ENCODE peak calls at places on chromosomes 7 and 10, in seven cellular contexts. J is MM.1S, C is Panc1, T is tibial nerve, D is AG04449, Q is tibial artery, Y is body of pancreas. N is an unnamed sample.
A peak's percentile ranks its signal among the peaks of the same experiment; 100 is the strongest.

GRCh38 chr7:117810642-117811512 is 62.4 kb downstream of the CTTNBP2 start:
- DNase-seq in Y (no peak), Q (no peak), C (no peak), T (no peak), D (no peak), J (no peak), N (no peak)

GRCh38 chr7:84700563-84701370 is 486.1 kb downstream of the SEMA3D start:
- DNase-seq in J (no peak), C (no peak), Y (no peak), D (no peak), Q (no peak), T (no peak), N (no peak)

GRCh38 chr10:103693070-103693811 is 162.1 kb downstream of the SH3PXD2A start:
- DNase-seq in J (peak; percentile 55), C (no peak), Y (no peak), T (no peak), D (no peak), Q (no peak), N (no peak)

GRCh38 chr10:119412244-119412750 is 130.2 kb downstream of the RGS10 start:
- DNase-seq in Y (peak; percentile 40), Q (peak; percentile 80), D (no peak), C (no peak), T (peak; percentile 68), J (no peak), N (no peak)

GRCh38 chr7:47580811-47581331 is 1.0 kb downstream of the TNS3 start:
- DNase-seq in Y (no peak), D (no peak), J (peak; percentile 37), T (no peak), Q (no peak), C (no peak), N (no peak)

GRCh38 chr7:132084776-132085388 is 491.4 kb downstream of the PLXNA4 start:
- DNase-seq in D (no peak), J (no peak), C (no peak), T (no peak), Y (no peak), Q (no peak), N (no peak)

GRCh38 chr7:146115665-146116451 is 743 bp upstream of the CNTNAP2 start:
- DNase-seq in C (no peak), Q (no peak), J (peak; percentile 89), Y (peak; percentile 17), T (no peak), D (no peak), N (no peak)

GRCh38 chr7:151298765-151299164 is 42.8 kb upstream of the NUB1 start:
- DNase-seq in D (no peak), Y (no peak), T (no peak), C (no peak), Q (no peak), J (no peak), N (no peak)

GRCh38 chr10:101011517-101012423 is 12.2 kb downstream of the LZTS2 start:
- DNase-seq in D (no peak), T (no peak), Y (no peak), J (no peak), Q (no peak), C (no peak), N (no peak)

GRCh38 chr10:86252573-86252972 is 114.0 kb downstream of the GRID1 start:
- DNase-seq in Y (no peak), J (no peak), D (no peak), Q (no peak), T (no peak), C (no peak), N (no peak)

GRCh38 chr10:30583778-30584415 is 45.7 kb downstream of the LYZL2 start:
- DNase-seq in Y (peak; percentile 81), T (peak; percentile 22), J (peak; percentile 80), Q (peak; percentile 70), C (no peak), D (no peak), N (peak; percentile 36)

GRCh38 chr10:114518401-114519305 is 114.4 kb upstream of the AFAP1L2 start:
- DNase-seq in Q (no peak), T (no peak), Y (no peak), D (no peak), J (no peak), C (peak; percentile 73), N (no peak)

GRCh38 chr10:771647-772046 is 82.2 kb upstream of the DIP2C start:
- DNase-seq in J (no peak), T (no peak), D (no peak), Y (no peak), C (no peak), Q (no peak), N (no peak)

GRCh38 chr10:76576276-76576962 is 1061.2 kb downstream of the KCNMA1 start:
- DNase-seq in J (no peak), Y (no peak), T (no peak), C (no peak), Q (no peak), D (peak; percentile 72), N (no peak)

GRCh38 chr10:43854042-43854441 is 205.4 kb upstream of the ZNF32 start:
- DNase-seq in Y (no peak), D (no peak), T (no peak), J (no peak), Q (no peak), C (no peak), N (no peak)

GRCh38 chr10:121579656-121580055 is 18.6 kb downstream of the FGFR2 start:
- DNase-seq in Y (no peak), Q (no peak), D (no peak), J (no peak), C (no peak), T (no peak), N (no peak)

GRCh38 chr10:43410345-43410744 is 1.4 kb upstream of the HNRNPF start:
- DNase-seq in Q (no peak), Y (no peak), C (no peak), T (no peak), J (no peak), D (no peak), N (no peak)

GRCh38 chr7:121504478-121504877 is 108.4 kb upstream of the FAM3C start:
- DNase-seq in D (peak; percentile 51), C (no peak), Q (peak; percentile 28), J (no peak), Y (no peak), T (no peak), N (no peak)

GRCh38 chr7:76409537-76409936 is at the start of gene SSC4D:
- DNase-seq in Y (peak; percentile 50), D (no peak), C (no peak), T (no peak), Q (no peak), J (no peak), N (no peak)
- H3K4me3 ChIP-seq in Y (no peak within 1 kb of the TSS), D (no peak within 1 kb of the TSS), C (no peak within 1 kb of the TSS), T (no peak within 1 kb of the TSS), Q (no peak within 1 kb of the TSS), J (no peak within 1 kb of the TSS), N (no peak within 1 kb of the TSS)

GRCh38 chr7:91046322-91047088 is 217.7 kb upstream of the FZD1 start:
- DNase-seq in D (no peak), J (no peak), C (no peak), Q (no peak), T (no peak), Y (no peak), N (no peak)
- TF ChIP-seq CTCF in D (peak; percentile 3), J (peak; percentile 31), C (no peak), Q (peak; percentile 24), T (peak; percentile 17), Y (no peak), N (peak; percentile 17)

DNA sequence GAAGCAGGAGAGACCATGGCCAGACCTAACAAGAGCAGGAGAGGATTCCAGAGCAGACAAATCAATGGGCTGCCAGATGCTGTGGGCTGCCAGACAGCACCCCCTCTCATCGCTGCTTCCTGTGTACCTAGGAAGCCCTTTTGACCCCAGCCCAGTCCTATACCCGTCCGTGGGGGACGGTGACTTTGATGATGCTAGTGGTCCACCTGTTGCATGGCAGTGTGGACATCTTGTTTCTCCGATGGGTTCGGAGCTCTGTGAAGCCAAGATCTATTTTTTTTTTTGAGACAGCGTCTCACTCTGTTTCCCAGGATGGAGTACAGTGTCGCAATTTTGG is 18.2 kb upstream of the GDI2 start:
- DNase-seq in Y (no peak), C (no peak), Q (no peak), J (no peak), D (no peak), T (no peak), N (no peak)
- H3K4me3 ChIP-seq in Y (no peak overlapping the region), C (no peak overlapping the region), Q (no peak overlapping the region), J (no peak overlapping the region), D (no peak overlapping the region), T (no peak overlapping the region), N (no peak overlapping the region)

GRCh38 chr10:49647554-49647953 is 31.9 kb upstream of the C10orf53 start:
- DNase-seq in T (no peak), Y (no peak), Q (no peak), J (no peak), C (no peak), D (no peak), N (no peak)

GRCh38 chr10:49646256-49646870 is 32.5 kb downstream of the CHAT start:
- DNase-seq in J (no peak), Y (no peak), Q (no peak), C (no peak), T (no peak), D (no peak), N (no peak)

GRCh38 chr10:49644035-49644345 is 30.2 kb downstream of the CHAT start:
- DNase-seq in T (no peak), Q (no peak), Y (no peak), D (no peak), C (no peak), J (no peak), N (no peak)

GRCh38 chr10:49643296-49644034 is 29.6 kb downstream of the CHAT start:
- DNase-seq in D (no peak), T (no peak), J (no peak), Q (no peak), Y (no peak), C (no peak), N (no peak)

DNA sequence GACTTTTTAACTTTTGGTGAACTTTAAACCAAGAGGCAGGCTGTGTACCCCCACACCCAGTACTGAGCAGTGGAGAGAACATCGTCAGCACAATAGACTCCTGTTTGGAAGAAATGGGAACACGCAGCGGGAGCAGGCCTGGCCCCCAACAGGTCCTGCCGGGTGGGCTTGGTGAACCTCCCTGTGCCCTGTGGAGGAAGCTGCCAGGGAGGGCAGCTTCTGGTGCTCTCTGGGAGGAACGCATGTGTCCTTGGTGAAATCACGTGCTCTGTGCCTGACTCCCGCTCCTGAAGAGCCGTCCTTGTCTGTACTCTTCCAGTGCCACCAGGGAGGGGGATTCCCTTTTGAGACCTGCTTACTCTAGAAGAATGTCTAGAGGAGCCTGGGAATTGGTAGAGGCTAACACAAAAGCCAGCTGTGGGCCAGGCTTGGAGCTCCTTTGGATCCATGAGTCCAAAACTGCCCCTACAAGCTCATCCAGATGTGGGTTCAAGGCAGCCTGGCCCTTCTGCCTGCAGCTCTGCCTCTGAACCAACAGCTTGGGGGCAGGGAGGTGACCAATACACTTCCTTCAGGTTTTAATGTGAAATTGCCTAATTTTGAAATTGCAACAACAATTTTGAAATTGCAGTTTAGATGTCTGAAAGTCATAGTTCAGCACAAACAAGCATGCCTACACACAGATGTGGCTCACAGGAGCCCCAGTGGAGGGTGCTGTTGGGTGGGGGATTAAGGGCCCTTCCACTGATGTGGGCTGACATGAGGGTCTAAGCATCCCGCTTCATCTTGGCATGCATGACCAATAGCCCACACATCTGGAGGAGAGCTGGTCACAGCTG is 31.8 kb downstream of the CHAT start:
- DNase-seq in D (no peak), Q (no peak), T (no peak), Y (no peak), C (no peak), J (no peak), N (no peak)
- TF ChIP-seq CTCF in D (no peak), Q (no peak), T (no peak), Y (no peak), C (no peak), J (no peak), N (no peak)

GRCh38 chr10:70890917-70891431 is 2.6 kb upstream of the PCBD1 start:
- DNase-seq in C (no peak), Y (peak; percentile 91), D (no peak), T (no peak), J (no peak), Q (no peak), N (no peak)
- H3K4me3 ChIP-seq in C (no peak overlapping the region), Y (no peak overlapping the region), D (no peak overlapping the region), T (no peak overlapping the region), J (no peak overlapping the region), Q (no peak overlapping the region), N (no peak overlapping the region)

N was measured in GM12864.